ENCODE peak calls at places on chromosomes 3 and 15, in five cellular contexts. G is A673, T is heart right ventricle, S is GM23338, N is adrenal gland. K is an unnamed sample. For H3K4me1, the result is how much of the 10 kb centered on the place peaks cover.

GRCh38 chr3:63450634-63451363 is 172.7 kb downstream of the SYNPR start:
- DNase-seq in G (no peak), T (no peak), S (no peak), N (no peak), K (no peak)

GRCh38 chr3:197926418-197926817 is 23.6 kb upstream of the RPL35A start:
- DNase-seq in G (peak), T (no peak), S (peak), N (no peak), K (no peak)

GRCh38 chr15:76169013-76169412 is 109.2 kb downstream of the TMEM266 start:
- DNase-seq in G (peak), T (no peak), S (peak), N (no peak), K (no peak)

GRCh38 chr3:134229038-134229437 is 21.6 kb downstream of the RYK start:
- DNase-seq in G (no peak), T (no peak), S (peak), N (no peak), K (no peak)

GRCh38 chr3:45145681-45146614 is at the start of gene CDCP1:
- DNase-seq in G (no peak), T (no peak), S (peak), N (peak), K (no peak)

GRCh38 chr3:159977295-159977694 is 11.3 kb upstream of the IL12A start:
- DNase-seq in G (no peak), T (no peak), S (no peak), N (no peak), K (no peak)

GRCh38 chr15:69131362-69132215 is 28.8 kb upstream of the GLCE start:
- DNase-seq in G (no peak), T (no peak), S (no peak), N (no peak), K (peak)

GRCh38 chr3:157121522-157121921 is 38.4 kb downstream of the CCNL1 start:
- DNase-seq in G (no peak), T (no peak), S (no peak), N (no peak), K (no peak)

GRCh38 chr3:82376883-82377282 is 615.4 kb upstream of the GBE1 start:
- DNase-seq in G (no peak), T (no peak), S (peak), N (no peak), K (no peak)

GRCh38 chr3:41898631-41899030 is 63.3 kb downstream of the ULK4 start:
- DNase-seq in G (no peak), T (no peak), S (no peak), N (no peak), K (no peak)

GRCh38 chr3:175743733-175744400 is 884.7 kb downstream of the NAALADL2 start:
- DNase-seq in G (no peak), T (no peak), S (no peak), N (no peak), K (no peak)

GRCh38 chr3:133258358-133258757 is 141.5 kb upstream of the BFSP2 start:
- DNase-seq in G (no peak), T (no peak), S (no peak), N (no peak), K (no peak)

GRCh38 chr3:129001817-129002572 is 891 bp downstream of the EFCC1 start:
- DNase-seq in G (peak), T (no peak), S (peak), N (no peak), K (no peak)

GRCh38 chr3:5510300-5510699 is 322.8 kb downstream of the EDEM1 start:
- DNase-seq in G (no peak), T (no peak), S (no peak), N (no peak), K (no peak)

GRCh38 chr15:25947336-25948080 is 84.4 kb upstream of the ATP10A start:
- DNase-seq in G (peak), T (no peak), S (peak), N (peak), K (no peak)

GRCh38 chr3:161852744-161853143 is 356.1 kb downstream of the OTOL1 start:
- DNase-seq in G (no peak), T (no peak), S (no peak), N (no peak), K (no peak)

GRCh38 chr3:86954226-86954625 is 36.7 kb downstream of the VGLL3 start:
- DNase-seq in G (peak), T (no peak), S (no peak), N (no peak), K (no peak)
- H3K4me1 ChIP-seq in G (under half), T (under half), S (under half), N (under half), K (under half)

DNA sequence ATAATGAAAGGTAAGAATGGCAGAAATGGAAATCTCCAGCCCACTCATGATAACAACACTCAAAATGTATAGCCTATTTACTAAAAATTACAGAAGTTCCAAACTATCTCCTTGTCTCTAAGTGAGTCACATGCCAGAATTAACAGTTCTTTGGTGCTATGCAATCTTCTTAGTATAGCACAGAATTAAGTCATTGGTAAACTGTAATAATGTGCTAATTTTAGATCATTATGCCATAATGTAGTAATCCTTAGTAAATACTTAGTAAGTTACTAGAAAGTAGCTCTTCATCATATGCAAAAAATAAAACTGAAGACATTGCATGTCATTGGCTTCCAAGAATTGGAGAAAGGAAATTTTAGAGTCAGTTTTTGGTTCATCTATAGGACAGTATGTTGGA is 39.9 kb upstream of the CD47 start:
- DNase-seq in G (no peak), T (no peak), S (no peak), N (no peak), K (no peak)
- H3K4me1 ChIP-seq in G (under half), T (under half), S (under half), N (under half), K (under half)

GRCh38 chr15:62999178-62999577 is 43.4 kb upstream of the TPM1 start:
- DNase-seq in G (no peak), T (no peak), S (no peak), N (no peak), K (no peak)
- H3K4me1 ChIP-seq in G (under half), T (under half), S (under half), N (under half), K (under half)

DNA sequence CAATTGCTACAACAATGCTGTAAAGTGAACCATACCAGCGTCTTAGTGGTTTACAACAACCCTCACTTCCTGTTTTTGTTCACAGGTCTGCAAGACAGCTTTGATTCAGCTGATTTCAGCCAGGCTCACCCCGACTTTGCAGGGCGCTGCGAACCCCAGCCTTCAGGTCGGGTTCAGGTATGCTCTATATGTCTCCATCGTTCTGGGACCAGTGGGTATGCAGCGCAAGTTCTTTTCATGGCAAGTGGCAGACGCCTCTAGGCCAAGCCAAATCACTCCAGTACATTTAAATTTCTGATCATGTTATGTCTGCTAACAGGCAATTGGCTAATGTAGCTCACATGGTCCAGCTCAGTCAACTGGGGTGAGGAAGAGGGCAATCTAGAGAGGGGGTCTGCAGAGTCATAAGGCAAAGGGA is 52.4 kb upstream of the RGMA start:
- DNase-seq in G (no peak), T (no peak), S (no peak), N (no peak), K (no peak)
- H3K4me1 ChIP-seq in G (under half), T (under half), S (under half), N (under half), K (under half)

GRCh38 chr15:93048426-93048721 is 40.6 kb downstream of the RGMA start:
- DNase-seq in G (no peak), T (no peak), S (no peak), N (no peak), K (no peak)
- H3K4me1 ChIP-seq in G (under half), T (under half), S (under half), N (under half), K (under half)

GRCh38 chr15:78065284-78065872 is 12.1 kb downstream of the TBC1D2B start:
- DNase-seq in G (no peak), T (peak), S (no peak), N (peak), K (peak)

GRCh38 chr15:78069630-78070029 is 7.9 kb downstream of the TBC1D2B start:
- DNase-seq in G (no peak), T (no peak), S (no peak), N (no peak), K (no peak)

GRCh38 chr15:78065973-78066946 is 11.3 kb downstream of the TBC1D2B start:
- DNase-seq in G (no peak), T (no peak), S (no peak), N (peak), K (no peak)

GRCh38 chr15:78069052-78069414 is 8.5 kb downstream of the TBC1D2B start:
- DNase-seq in G (no peak), T (no peak), S (no peak), N (no peak), K (no peak)

GRCh38 chr15:78067328-78068241 is 9.9 kb downstream of the TBC1D2B start:
- DNase-seq in G (no peak), T (no peak), S (no peak), N (peak), K (no peak)
- H3K4me1 ChIP-seq in G (half or more), T (half or more), S (half or more), N (half or more), K (under half)